ENCODE peak calls at places on chromosome 13, in four cellular contexts. One of them, this sample, is unnamed. For H3K4me1 and H3K36me3, the result is how much of the 10 kb centered on the place peaks cover.

GRCh38 chr13:39401091-39401647 is 201.8 kb downstream of the LHFPL6 start:
- DNase-seq in tibial artery: no peak
- DNase-seq in fibroblast of lung: no peak
- DNase-seq in heart left ventricle: no peak
- DNase-seq in this sample: no peak

GRCh38 chr13:50319603-50320296 is 304.5 kb downstream of the KCNRG start:
- DNase-seq in tibial artery: no peak
- DNase-seq in fibroblast of lung: peak
- DNase-seq in heart left ventricle: no peak
- DNase-seq in this sample: no peak

GRCh38 chr13:48096670-48097069 is 1.8 kb upstream of the MED4 start:
- DNase-seq in tibial artery: no peak
- DNase-seq in fibroblast of lung: no peak
- DNase-seq in heart left ventricle: no peak
- DNase-seq in this sample: no peak

GRCh38 chr13:70107498-70108271 is at the start of gene ATXN8OS:
- DNase-seq in tibial artery: no peak
- DNase-seq in fibroblast of lung: peak
- DNase-seq in heart left ventricle: no peak
- DNase-seq in this sample: no peak

GRCh38 chr13:30107126-30107525 is 200.2 kb downstream of the KATNAL1 start:
- DNase-seq in tibial artery: no peak
- DNase-seq in fibroblast of lung: no peak
- DNase-seq in heart left ventricle: no peak
- DNase-seq in this sample: no peak

GRCh38 chr13:56736966-56737365 is 403.8 kb upstream of the PRR20A start:
- DNase-seq in tibial artery: no peak
- DNase-seq in fibroblast of lung: no peak
- DNase-seq in heart left ventricle: no peak
- DNase-seq in this sample: no peak

GRCh38 chr13:59680429-59681024 is 483.2 kb downstream of the DIAPH3 start:
- DNase-seq in tibial artery: no peak
- DNase-seq in fibroblast of lung: peak
- DNase-seq in heart left ventricle: no peak
- DNase-seq in this sample: no peak

GRCh38 chr13:51778407-51778806 is 25.6 kb downstream of the DHRS12 start:
- DNase-seq in tibial artery: no peak
- DNase-seq in fibroblast of lung: no peak
- DNase-seq in heart left ventricle: no peak
- DNase-seq in this sample: no peak

GRCh38 chr13:18233783-18234299 is 947.8 kb downstream of the TUBA3C start:
- DNase-seq in tibial artery: no peak
- DNase-seq in fibroblast of lung: no peak
- DNase-seq in heart left ventricle: no peak
- DNase-seq in this sample: no peak

GRCh38 chr13:46687810-46688209 is 109.2 kb downstream of the ESD start:
- DNase-seq in tibial artery: no peak
- DNase-seq in fibroblast of lung: peak
- DNase-seq in heart left ventricle: no peak
- DNase-seq in this sample: no peak

DNA sequence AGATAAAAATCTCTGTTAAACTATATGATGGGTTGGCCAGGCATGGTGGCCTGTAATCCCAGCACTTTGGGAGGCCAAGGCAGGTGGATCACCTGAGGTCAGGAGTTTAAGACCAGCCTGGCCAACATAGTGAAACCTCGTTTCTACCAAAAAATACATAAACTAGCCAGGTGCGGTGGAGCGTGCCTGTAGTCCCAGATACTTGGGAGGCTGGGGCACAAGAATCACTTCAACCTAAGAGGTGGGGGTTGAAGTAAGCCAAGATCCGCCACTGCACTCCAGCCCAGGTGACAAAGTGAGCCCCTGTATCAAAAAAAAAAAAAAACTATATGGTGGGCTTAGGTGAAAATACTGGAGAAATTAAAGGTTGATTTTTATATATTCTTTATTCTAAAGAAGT is 11.3 kb downstream of the TBC1D4 start:
- DNase-seq in tibial artery: no peak
- DNase-seq in fibroblast of lung: no peak
- DNase-seq in heart left ventricle: no peak
- DNase-seq in this sample: no peak
- H3K4me1 ChIP-seq in tibial artery: under half
- H3K4me1 ChIP-seq in fibroblast of lung: under half
- H3K4me1 ChIP-seq in heart left ventricle: under half
- H3K4me1 ChIP-seq in this sample: under half

DNA sequence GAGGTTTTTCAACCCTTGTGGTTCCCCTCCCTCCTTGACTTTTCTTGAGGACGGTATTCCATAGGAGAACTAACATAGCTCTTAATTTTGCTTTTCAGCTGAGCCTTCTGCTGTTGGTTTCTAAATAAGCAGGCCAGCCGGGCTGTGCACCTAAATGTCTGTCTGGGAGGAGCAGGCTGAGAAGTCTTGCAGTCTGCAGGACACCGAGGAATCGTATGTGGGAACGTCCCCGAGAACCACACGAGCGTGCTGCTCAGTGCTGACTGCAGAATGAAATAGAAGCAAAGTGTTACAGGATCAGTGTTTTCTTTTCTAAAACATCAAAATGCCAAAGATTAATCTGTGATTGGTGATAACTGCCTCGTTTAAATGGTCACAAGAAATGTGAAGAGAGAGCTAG is 69.9 kb downstream of the COG3 start:
- DNase-seq in tibial artery: no peak
- DNase-seq in fibroblast of lung: no peak
- DNase-seq in heart left ventricle: no peak
- DNase-seq in this sample: no peak
- H3K36me3 ChIP-seq in tibial artery: half or more
- H3K36me3 ChIP-seq in fibroblast of lung: under half
- H3K36me3 ChIP-seq in heart left ventricle: half or more
- H3K36me3 ChIP-seq in this sample: under half

DNA sequence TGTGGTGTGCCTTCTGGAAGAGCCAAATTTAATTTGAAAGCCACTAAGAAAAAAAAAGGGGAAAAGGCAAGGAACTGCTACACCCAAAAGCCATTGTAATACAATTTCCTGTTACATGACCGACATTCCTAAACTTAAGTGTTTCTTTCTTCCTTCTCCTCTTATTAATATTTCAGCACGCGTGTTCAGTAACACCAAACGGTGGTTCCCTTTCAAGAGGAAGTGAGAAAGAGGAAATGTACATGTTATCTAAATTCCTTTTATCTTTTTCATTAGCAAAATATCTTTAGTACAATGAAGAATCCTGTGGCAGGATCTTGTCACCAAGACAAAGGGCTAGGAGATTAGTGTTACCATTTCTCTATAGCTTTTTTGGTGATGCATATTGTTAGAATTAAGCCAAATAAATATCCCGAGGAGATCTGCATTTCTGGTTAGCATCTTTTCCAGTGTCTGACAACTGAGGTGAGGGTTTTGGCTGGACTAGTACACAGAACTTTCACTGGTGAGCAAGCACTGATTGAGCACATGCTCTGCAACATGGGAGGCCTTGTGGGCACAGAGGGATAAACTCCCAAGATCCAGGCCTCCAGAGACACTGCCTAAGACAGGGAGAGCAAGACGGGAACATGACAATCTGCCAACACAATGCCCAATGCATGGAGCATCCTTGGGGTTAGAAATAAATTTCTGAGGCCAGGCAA is 22.1 kb downstream of the LATS2 start:
- DNase-seq in tibial artery: peak
- DNase-seq in fibroblast of lung: peak
- DNase-seq in heart left ventricle: no peak
- DNase-seq in this sample: no peak
- H3K4me1 ChIP-seq in tibial artery: half or more
- H3K4me1 ChIP-seq in fibroblast of lung: under half
- H3K4me1 ChIP-seq in heart left ventricle: half or more
- H3K4me1 ChIP-seq in this sample: half or more

GRCh38 chr13:73465629-73465974 is 406.8 kb downstream of the KLF5 start:
- DNase-seq in tibial artery: no peak
- DNase-seq in fibroblast of lung: peak
- DNase-seq in heart left ventricle: no peak
- DNase-seq in this sample: no peak
- H3K36me3 ChIP-seq in tibial artery: under half
- H3K36me3 ChIP-seq in fibroblast of lung: under half
- H3K36me3 ChIP-seq in heart left ventricle: under half
- H3K36me3 ChIP-seq in this sample: under half

DNA sequence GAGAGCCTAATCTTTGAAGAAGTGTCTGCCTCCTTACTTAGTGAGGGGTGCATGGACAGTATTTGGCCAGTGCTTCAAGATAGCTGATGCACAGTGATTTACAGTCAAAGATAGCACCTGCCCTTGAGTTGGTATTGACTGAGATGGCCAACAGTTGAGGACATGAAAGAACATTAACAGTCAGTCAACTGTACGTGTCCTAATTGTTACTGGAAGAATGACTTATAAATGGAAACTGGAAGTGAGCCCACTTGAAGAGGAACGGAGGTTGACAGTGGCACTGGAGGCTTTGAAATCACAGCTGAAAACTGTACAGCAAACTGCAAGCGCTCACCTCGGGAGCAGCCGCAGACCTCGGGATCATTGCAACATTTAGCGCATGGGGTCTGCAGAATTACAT is 77.2 kb downstream of the GGACT start:
- DNase-seq in tibial artery: no peak
- DNase-seq in fibroblast of lung: no peak
- DNase-seq in heart left ventricle: no peak
- DNase-seq in this sample: no peak
- H3K4me1 ChIP-seq in tibial artery: under half
- H3K4me1 ChIP-seq in fibroblast of lung: under half
- H3K4me1 ChIP-seq in heart left ventricle: under half
- H3K4me1 ChIP-seq in this sample: under half

DNA sequence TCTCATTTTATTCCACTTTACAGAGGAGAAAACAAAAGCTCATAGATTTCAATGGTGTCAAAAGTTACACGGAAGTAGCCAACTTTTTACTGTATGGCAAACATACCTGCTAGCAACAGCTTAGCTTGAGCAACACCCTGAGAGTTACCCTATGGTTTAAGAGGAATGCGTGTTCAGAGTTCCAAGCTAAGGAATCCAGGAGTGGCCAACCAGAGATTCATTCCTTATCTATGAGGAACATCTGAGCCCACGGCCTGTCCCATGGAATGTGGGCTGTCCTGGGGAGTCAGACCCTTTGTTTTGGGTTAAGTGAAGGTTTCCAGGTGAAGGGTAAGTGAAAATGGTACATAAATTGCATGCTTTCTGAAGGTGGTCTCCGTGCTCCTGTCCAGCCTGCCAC is 67.5 kb downstream of the STARD13 start:
- DNase-seq in tibial artery: no peak
- DNase-seq in fibroblast of lung: peak
- DNase-seq in heart left ventricle: no peak
- DNase-seq in this sample: no peak
- H3K36me3 ChIP-seq in tibial artery: under half
- H3K36me3 ChIP-seq in fibroblast of lung: under half
- H3K36me3 ChIP-seq in heart left ventricle: under half
- H3K36me3 ChIP-seq in this sample: under half

GRCh38 chr13:97288486-97288900 is 66.4 kb downstream of the MBNL2 start:
- DNase-seq in tibial artery: no peak
- DNase-seq in fibroblast of lung: no peak
- DNase-seq in heart left ventricle: no peak
- DNase-seq in this sample: no peak

GRCh38 chr13:97285221-97285955 is 63.3 kb downstream of the MBNL2 start:
- DNase-seq in tibial artery: no peak
- DNase-seq in fibroblast of lung: peak
- DNase-seq in heart left ventricle: no peak
- DNase-seq in this sample: no peak

GRCh38 chr13:97286317-97287046 is 64.3 kb downstream of the MBNL2 start:
- DNase-seq in tibial artery: no peak
- DNase-seq in fibroblast of lung: no peak
- DNase-seq in heart left ventricle: no peak
- DNase-seq in this sample: no peak

GRCh38 chr13:97287047-97287383 is 64.9 kb downstream of the MBNL2 start:
- DNase-seq in tibial artery: no peak
- DNase-seq in fibroblast of lung: no peak
- DNase-seq in heart left ventricle: no peak
- DNase-seq in this sample: no peak

GRCh38 chr13:97289514-97290298 is 67.6 kb downstream of the MBNL2 start:
- DNase-seq in tibial artery: no peak
- DNase-seq in fibroblast of lung: no peak
- DNase-seq in heart left ventricle: no peak
- DNase-seq in this sample: no peak
- H3K4me1 ChIP-seq in tibial artery: under half
- H3K4me1 ChIP-seq in fibroblast of lung: under half
- H3K4me1 ChIP-seq in heart left ventricle: under half
- H3K4me1 ChIP-seq in this sample: half or more

This sample was measured in vagina.